ENCODE peak calls at places on chromosomes 11 and 22, in nine cellular contexts. Z is adrenal gland, D is lung, I is AG09319, V is GM10248, N is tibial artery, J is MCF 10A, O is fibroblast of lung, M is GM12865. K is an unnamed sample.

GRCh38 chr11:114566273-114566672 is 6.6 kb upstream of the NXPE1 start:
- DNase-seq in V (no peak), N (no peak), Z (no peak), D (no peak), M (no peak), I (no peak), J (no peak), O (no peak), K (no peak)

GRCh38 chr22:49960967-49961600 is 512 bp downstream of the PIM3 start:
- DNase-seq in Z (peak; percentile 46), J (no peak), M (peak; percentile 75), N (no peak), O (peak; percentile 61), V (no peak), D (peak; percentile 45), I (no peak), K (peak; percentile 63)

GRCh38 chr11:117911694-117912093 is 17.5 kb downstream of the TMPRSS13 start:
- DNase-seq in Z (no peak), I (no peak), J (no peak), N (no peak), O (no peak), V (no peak), M (no peak), D (no peak), K (no peak)

GRCh38 chr22:21818487-21819182 is 48.8 kb downstream of the MAPK1 start:
- DNase-seq in J (no peak), D (no peak), Z (no peak), V (no peak), I (no peak), N (no peak), M (no peak), O (no peak), K (no peak)

GRCh38 chr11:117875397-117876048 is 935 bp downstream of the FXYD6 start:
- DNase-seq in O (no peak), N (no peak), J (no peak), D (no peak), Z (peak; percentile 32), V (no peak), I (no peak), M (no peak), K (no peak)

GRCh38 chr11:69892986-69893555 is 73.9 kb upstream of the FGF3 start:
- DNase-seq in I (no peak), V (no peak), N (no peak), M (no peak), J (no peak), O (no peak), D (no peak), Z (peak; percentile 35), K (no peak)

GRCh38 chr22:20750461-20751184 is 23.3 kb upstream of the SERPIND1 start:
- DNase-seq in J (peak; percentile 89), N (peak; percentile 74), I (peak; percentile 32), V (peak; percentile 79), D (peak; percentile 72), Z (peak; percentile 86), O (peak; percentile 86), M (peak; percentile 86), K (peak; percentile 70)

GRCh38 chr11:27553186-27553585 is 46.6 kb upstream of the LIN7C start:
- DNase-seq in D (no peak), Z (no peak), N (no peak), M (no peak), V (no peak), O (peak; percentile 65), J (peak; percentile 54), I (no peak), K (no peak)

GRCh38 chr22:43186272-43187170 is at the start of gene TTLL12:
- DNase-seq in D (no peak), M (peak; percentile 83), V (peak; percentile 90), Z (peak; percentile 53), J (peak; percentile 38), O (peak; percentile 37), I (no peak), N (peak; percentile 38), K (peak; percentile 92)

GRCh38 chr11:91805293-91805692 is 419.3 kb upstream of the FAT3 start:
- DNase-seq in M (no peak), O (peak; percentile 19), D (no peak), Z (no peak), J (no peak), V (no peak), I (no peak), N (no peak), K (no peak)

GRCh38 chr22:46242023-46242422 is 8.1 kb downstream of the CDPF1 start:
- DNase-seq in O (no peak), Z (no peak), J (no peak), D (no peak), M (no peak), V (no peak), N (no peak), I (no peak), K (no peak)

GRCh38 chr22:46244771-46245170 is 5.3 kb downstream of the CDPF1 start:
- DNase-seq in D (no peak), M (no peak), N (no peak), Z (no peak), J (no peak), I (no peak), V (no peak), O (no peak), K (no peak)

GRCh38 chr22:46246178-46246577 is 3.9 kb downstream of the CDPF1 start:
- DNase-seq in Z (no peak), M (no peak), N (no peak), I (no peak), D (no peak), V (no peak), O (no peak), J (no peak), K (no peak)

GRCh38 chr22:46247443-46247975 is 2.6 kb downstream of the CDPF1 start:
- DNase-seq in J (no peak), Z (no peak), M (no peak), D (no peak), O (no peak), V (no peak), N (no peak), I (no peak), K (no peak)

DNA sequence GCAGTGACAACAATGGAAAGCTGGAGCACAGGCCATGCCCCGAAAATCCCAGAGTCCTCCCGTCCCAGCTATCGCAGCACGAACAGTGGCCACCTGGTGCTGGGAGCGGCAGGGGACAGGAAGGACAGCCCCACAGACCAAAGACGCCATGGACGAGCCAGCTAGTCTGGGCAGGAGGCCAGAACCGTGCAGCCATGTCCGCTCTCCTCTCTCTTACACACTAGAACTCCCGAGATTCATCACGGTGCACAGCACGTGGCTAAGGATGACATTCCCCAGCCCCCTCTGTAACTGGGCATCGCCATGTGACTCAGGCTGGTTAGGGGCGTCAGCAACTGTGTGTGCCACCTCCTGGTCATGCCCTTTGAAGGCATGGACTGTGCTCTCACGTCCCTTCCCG is 4.6 kb downstream of the CDPF1 start:
- DNase-seq in Z (peak; percentile 71), V (no peak), N (no peak), M (no peak), D (no peak), O (no peak), I (no peak), J (no peak), K (no peak)
- TF ChIP-seq CTCF in Z (no peak), V (no peak), N (no peak), M (no peak), D (no peak), O (no peak), I (no peak), J (no peak), K (no peak)

GRCh38 chr11:123366924-123367323 is 63.1 kb upstream of the GRAMD1B start:
- DNase-seq in J (no peak), D (no peak), V (no peak), M (no peak), I (no peak), N (no peak), Z (no peak), O (no peak), K (no peak)

GRCh38 chr11:123373754-123374621 is 56.1 kb upstream of the GRAMD1B start:
- DNase-seq in M (peak; percentile 37), J (no peak), O (no peak), N (no peak), V (no peak), D (no peak), I (no peak), Z (no peak), K (no peak)

GRCh38 chr11:123374622-123374968 is 55.5 kb upstream of the GRAMD1B start:
- DNase-seq in N (no peak), I (no peak), Z (no peak), M (no peak), D (no peak), O (no peak), J (no peak), V (no peak), K (no peak)

GRCh38 chr11:123375832-123376231 is 54.2 kb upstream of the GRAMD1B start:
- DNase-seq in D (no peak), N (no peak), V (no peak), M (no peak), Z (peak; percentile 29), J (no peak), I (no peak), O (no peak), K (no peak)

GRCh38 chr11:123371506-123372297 is 58.4 kb upstream of the GRAMD1B start:
- DNase-seq in Z (no peak), N (no peak), I (no peak), D (no peak), V (no peak), M (no peak), J (no peak), O (no peak), K (no peak)
- TF ChIP-seq CTCF in Z (no peak), N (no peak), I (no peak), D (no peak), V (no peak), M (no peak), J (no peak), O (no peak), K (no peak)

DNA sequence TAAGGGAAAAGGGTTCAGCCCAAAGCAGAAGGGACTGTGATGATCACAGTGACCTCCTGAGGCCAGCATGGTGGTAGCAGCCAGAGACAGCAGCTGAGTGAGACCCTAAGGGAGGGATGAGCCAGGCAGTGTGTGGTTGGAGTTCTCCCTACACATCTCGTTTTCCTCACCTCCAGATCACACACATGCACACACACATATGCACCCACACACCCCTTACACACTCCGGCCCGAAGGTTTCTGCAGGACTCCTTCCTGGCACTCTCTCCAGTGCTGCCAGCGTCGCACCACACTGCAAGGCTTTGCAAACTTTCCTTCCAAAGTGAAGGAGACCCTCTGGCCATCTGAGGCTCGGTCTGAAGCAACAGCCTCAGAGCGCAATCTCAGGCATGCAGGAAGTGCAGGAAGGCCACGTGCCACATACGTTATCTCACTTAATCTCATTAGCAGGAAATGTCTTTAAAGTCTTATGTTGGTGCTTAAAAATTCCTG is 26.9 kb upstream of the TP53I11 start:
- DNase-seq in O (peak; percentile 29), J (no peak), D (no peak), Z (no peak), N (no peak), M (no peak), V (no peak), I (no peak), K (no peak)
- TF ChIP-seq CTCF in O (peak; percentile 41), J (peak; percentile 3), D (no peak), Z (no peak), N (no peak), M (no peak), V (no peak), I (peak; percentile 19), K (no peak)

DNA sequence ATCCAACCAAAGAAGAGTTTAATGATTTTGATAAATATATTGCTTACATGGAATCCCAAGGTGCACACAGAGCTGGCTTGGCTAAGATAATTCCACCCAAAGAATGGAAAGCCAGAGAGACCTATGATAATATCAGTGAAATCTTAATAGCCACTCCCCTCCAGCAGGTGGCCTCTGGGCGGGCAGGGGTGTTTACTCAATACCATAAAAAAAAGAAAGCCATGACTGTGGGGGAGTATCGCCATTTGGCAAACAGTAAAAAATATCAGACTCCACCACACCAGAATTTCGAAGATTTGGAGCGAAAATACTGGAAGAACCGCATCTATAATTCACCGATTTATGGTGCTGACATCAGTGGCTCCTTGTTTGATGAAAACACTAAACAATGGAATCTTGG is 23.9 kb downstream of the KDM4D start:
- DNase-seq in O (no peak), Z (no peak), N (no peak), V (no peak), M (no peak), D (no peak), I (no peak), J (peak; percentile 3), K (no peak)
- TF ChIP-seq CTCF in O (peak; percentile 16), Z (no peak), N (no peak), V (no peak), M (no peak), D (no peak), I (no peak), J (no peak), K (peak; percentile 25)